ENCODE peak calls at places on chromosomes 2 and 18, in six cellular contexts. One of them, this sample, is unnamed.
A peak's percentile ranks its signal among the peaks of the same experiment; 100 is the strongest.

GRCh38 chr2:238287702-238288649 is at the start of gene PER2:
- DNase-seq in cardiac muscle cell: peak; percentile 78
- DNase-seq in AG04450: peak; percentile 53
- DNase-seq in sigmoid colon: peak; percentile 90
- DNase-seq in CD8-positive, alpha-beta memory T cell: no peak
- DNase-seq in AG10803: peak; percentile 92
- DNase-seq in this sample: peak; percentile 78

GRCh38 chr2:101107246-101107645 is 43.9 kb downstream of the TBC1D8 start:
- DNase-seq in cardiac muscle cell: no peak
- DNase-seq in AG04450: no peak
- DNase-seq in sigmoid colon: no peak
- DNase-seq in CD8-positive, alpha-beta memory T cell: no peak
- DNase-seq in AG10803: no peak
- DNase-seq in this sample: no peak

GRCh38 chr18:35424356-35424755 is 47.2 kb upstream of the ZNF396 start:
- DNase-seq in cardiac muscle cell: no peak
- DNase-seq in AG04450: no peak
- DNase-seq in sigmoid colon: no peak
- DNase-seq in CD8-positive, alpha-beta memory T cell: no peak
- DNase-seq in AG10803: no peak
- DNase-seq in this sample: no peak

GRCh38 chr2:26711457-26712155 is 19.1 kb downstream of the KCNK3 start:
- DNase-seq in cardiac muscle cell: no peak
- DNase-seq in AG04450: no peak
- DNase-seq in sigmoid colon: peak; percentile 93
- DNase-seq in CD8-positive, alpha-beta memory T cell: no peak
- DNase-seq in AG10803: no peak
- DNase-seq in this sample: no peak

GRCh38 chr2:6425037-6425436 is 440.7 kb downstream of the CMPK2 start:
- DNase-seq in cardiac muscle cell: no peak
- DNase-seq in AG04450: no peak
- DNase-seq in sigmoid colon: no peak
- DNase-seq in CD8-positive, alpha-beta memory T cell: no peak
- DNase-seq in AG10803: no peak
- DNase-seq in this sample: no peak

GRCh38 chr2:170147576-170147975 is 30.4 kb upstream of the MYO3B start:
- DNase-seq in cardiac muscle cell: no peak
- DNase-seq in AG04450: no peak
- DNase-seq in sigmoid colon: no peak
- DNase-seq in CD8-positive, alpha-beta memory T cell: no peak
- DNase-seq in AG10803: no peak
- DNase-seq in this sample: no peak

GRCh38 chr2:128552141-128552805 is 233.6 kb upstream of the HS6ST1 start:
- DNase-seq in cardiac muscle cell: no peak
- DNase-seq in AG04450: no peak
- DNase-seq in sigmoid colon: no peak
- DNase-seq in CD8-positive, alpha-beta memory T cell: no peak
- DNase-seq in AG10803: no peak
- DNase-seq in this sample: no peak

GRCh38 chr2:101190753-101191516 is 39.8 kb upstream of the TBC1D8 start:
- DNase-seq in cardiac muscle cell: peak; percentile 16
- DNase-seq in AG04450: no peak
- DNase-seq in sigmoid colon: no peak
- DNase-seq in CD8-positive, alpha-beta memory T cell: no peak
- DNase-seq in AG10803: no peak
- DNase-seq in this sample: no peak

GRCh38 chr2:191171708-191172355 is 21.0 kb upstream of the STAT4 start:
- DNase-seq in cardiac muscle cell: no peak
- DNase-seq in AG04450: peak; percentile 81
- DNase-seq in sigmoid colon: no peak
- DNase-seq in CD8-positive, alpha-beta memory T cell: no peak
- DNase-seq in AG10803: peak; percentile 99
- DNase-seq in this sample: peak; percentile 97

GRCh38 chr2:47221956-47222355 is 66.8 kb upstream of the STPG4 start:
- DNase-seq in cardiac muscle cell: no peak
- DNase-seq in AG04450: no peak
- DNase-seq in sigmoid colon: no peak
- DNase-seq in CD8-positive, alpha-beta memory T cell: no peak
- DNase-seq in AG10803: peak; percentile 70
- DNase-seq in this sample: no peak

GRCh38 chr18:7871560-7872456 is 304.7 kb downstream of the PTPRM start:
- DNase-seq in cardiac muscle cell: no peak
- DNase-seq in AG04450: no peak
- DNase-seq in sigmoid colon: no peak
- DNase-seq in CD8-positive, alpha-beta memory T cell: no peak
- DNase-seq in AG10803: peak; percentile 10
- DNase-seq in this sample: peak; percentile 81

GRCh38 chr2:237665713-237666143 is 38.3 kb downstream of the LRRFIP1 start:
- DNase-seq in cardiac muscle cell: no peak
- DNase-seq in AG04450: no peak
- DNase-seq in sigmoid colon: no peak
- DNase-seq in CD8-positive, alpha-beta memory T cell: no peak
- DNase-seq in AG10803: no peak
- DNase-seq in this sample: no peak

GRCh38 chr18:74083071-74083954 is 64.3 kb downstream of the FBXO15 start:
- DNase-seq in cardiac muscle cell: peak; percentile 41
- DNase-seq in AG04450: no peak
- DNase-seq in sigmoid colon: no peak
- DNase-seq in CD8-positive, alpha-beta memory T cell: no peak
- DNase-seq in AG10803: peak; percentile 8
- DNase-seq in this sample: no peak

GRCh38 chr18:43720036-43720435 is 442.7 kb upstream of the SYT4 start:
- DNase-seq in cardiac muscle cell: no peak
- DNase-seq in AG04450: no peak
- DNase-seq in sigmoid colon: no peak
- DNase-seq in CD8-positive, alpha-beta memory T cell: no peak
- DNase-seq in AG10803: peak; percentile 3
- DNase-seq in this sample: no peak

GRCh38 chr2:120236296-120236695 is 13.1 kb upstream of the TMEM185B start:
- DNase-seq in cardiac muscle cell: no peak
- DNase-seq in AG04450: no peak
- DNase-seq in sigmoid colon: no peak
- DNase-seq in CD8-positive, alpha-beta memory T cell: no peak
- DNase-seq in AG10803: no peak
- DNase-seq in this sample: no peak

GRCh38 chr2:85314884-85315242 is 12.9 kb downstream of the TGOLN2 start:
- DNase-seq in cardiac muscle cell: no peak
- DNase-seq in AG04450: no peak
- DNase-seq in sigmoid colon: peak; percentile 50
- DNase-seq in CD8-positive, alpha-beta memory T cell: no peak
- DNase-seq in AG10803: no peak
- DNase-seq in this sample: no peak

GRCh38 chr2:230714122-230714453 is 1.4 kb downstream of the CAB39 start:
- DNase-seq in cardiac muscle cell: peak; percentile 29
- DNase-seq in AG04450: no peak
- DNase-seq in sigmoid colon: no peak
- DNase-seq in CD8-positive, alpha-beta memory T cell: peak; percentile 8
- DNase-seq in AG10803: peak; percentile 70
- DNase-seq in this sample: peak; percentile 83

GRCh38 chr18:59697236-59697932 is at the start of gene CCBE1:
- DNase-seq in cardiac muscle cell: peak; percentile 77
- DNase-seq in AG04450: no peak
- DNase-seq in sigmoid colon: peak; percentile 85
- DNase-seq in CD8-positive, alpha-beta memory T cell: peak; percentile 6
- DNase-seq in AG10803: peak; percentile 70
- DNase-seq in this sample: peak; percentile 84

GRCh38 chr2:94879982-94880377 is 8.8 kb downstream of the TEKT4 start:
- DNase-seq in cardiac muscle cell: no peak
- DNase-seq in AG04450: no peak
- DNase-seq in sigmoid colon: no peak
- DNase-seq in CD8-positive, alpha-beta memory T cell: no peak
- DNase-seq in AG10803: no peak
- DNase-seq in this sample: no peak

GRCh38 chr2:231684314-231685223 is 23.8 kb upstream of the PTMA start:
- DNase-seq in cardiac muscle cell: no peak
- DNase-seq in AG04450: no peak
- DNase-seq in sigmoid colon: peak; percentile 52
- DNase-seq in CD8-positive, alpha-beta memory T cell: no peak
- DNase-seq in AG10803: no peak
- DNase-seq in this sample: no peak

DNA sequence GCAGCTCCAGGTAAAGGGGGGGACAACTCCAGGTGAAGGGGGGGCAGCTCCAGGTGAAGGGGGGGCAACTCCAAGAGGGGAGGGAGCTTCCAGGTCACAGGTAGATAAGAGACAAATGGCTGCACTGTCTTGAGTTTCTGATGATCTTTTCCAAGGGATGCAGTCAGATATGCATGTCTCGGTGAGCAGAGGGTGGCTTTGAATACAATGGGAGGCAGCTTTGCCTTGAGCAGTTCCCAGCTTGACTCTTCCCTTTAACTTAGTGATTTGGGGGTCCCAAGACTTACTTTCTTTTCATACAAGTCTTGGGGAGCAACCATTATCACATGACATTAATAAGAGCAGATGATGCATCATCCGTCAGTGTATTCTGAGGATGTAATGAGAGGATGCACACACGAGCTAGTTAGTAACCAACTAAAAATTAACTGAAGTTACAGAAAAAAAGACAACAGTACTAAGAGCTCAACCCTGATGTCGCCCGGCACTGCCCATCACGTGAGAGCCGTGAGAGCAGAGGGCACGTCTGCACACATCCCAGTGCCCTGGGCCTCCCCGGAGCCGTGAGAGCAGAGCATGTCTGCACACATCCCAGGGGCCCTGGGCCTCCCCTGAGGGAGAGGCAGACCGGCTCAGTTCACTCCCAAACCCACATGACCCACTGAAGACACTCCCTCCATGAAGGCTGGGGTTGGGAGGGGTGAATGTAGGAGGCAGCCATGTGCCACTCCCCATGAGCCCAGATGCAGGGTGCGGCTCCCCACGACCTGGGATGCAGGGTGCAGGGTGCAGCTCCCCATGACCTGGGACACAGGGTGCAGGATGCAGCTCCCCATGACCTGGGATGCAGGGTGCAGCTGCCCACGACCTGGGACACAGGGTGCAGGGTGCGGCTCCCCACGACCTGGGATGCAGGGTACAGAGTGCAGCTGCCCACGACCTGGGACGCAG is 39.4 kb downstream of the PXDN start:
- DNase-seq in cardiac muscle cell: no peak
- DNase-seq in AG04450: no peak
- DNase-seq in sigmoid colon: no peak
- DNase-seq in CD8-positive, alpha-beta memory T cell: no peak
- DNase-seq in AG10803: no peak
- DNase-seq in this sample: no peak
- H3K4me3 ChIP-seq in cardiac muscle cell: no peak overlapping the region
- H3K4me3 ChIP-seq in AG04450: no peak overlapping the region
- H3K4me3 ChIP-seq in sigmoid colon: no peak overlapping the region
- H3K4me3 ChIP-seq in CD8-positive, alpha-beta memory T cell: no peak overlapping the region
- H3K4me3 ChIP-seq in AG10803: no peak overlapping the region
- H3K4me3 ChIP-seq in this sample: no peak overlapping the region

GRCh38 chr2:30266051-30266621 is 34.8 kb downstream of the LBH start:
- DNase-seq in cardiac muscle cell: no peak
- DNase-seq in AG04450: no peak
- DNase-seq in sigmoid colon: no peak
- DNase-seq in CD8-positive, alpha-beta memory T cell: peak; percentile 49
- DNase-seq in AG10803: no peak
- DNase-seq in this sample: no peak
- H3K4me3 ChIP-seq in cardiac muscle cell: no peak overlapping the region
- H3K4me3 ChIP-seq in AG04450: no peak overlapping the region
- H3K4me3 ChIP-seq in sigmoid colon: no peak overlapping the region
- H3K4me3 ChIP-seq in CD8-positive, alpha-beta memory T cell: peak overlapping the region; percentile 47
- H3K4me3 ChIP-seq in AG10803: peak overlapping the region; percentile 4
- H3K4me3 ChIP-seq in this sample: no peak overlapping the region

GRCh38 chr2:97714950-97715652 is 1.7 kb downstream of the ZAP70 start:
- DNase-seq in cardiac muscle cell: no peak
- DNase-seq in AG04450: no peak
- DNase-seq in sigmoid colon: peak; percentile 52
- DNase-seq in CD8-positive, alpha-beta memory T cell: no peak
- DNase-seq in AG10803: no peak
- DNase-seq in this sample: no peak

GRCh38 chr2:97711394-97711711 is 2.0 kb upstream of the ZAP70 start:
- DNase-seq in cardiac muscle cell: no peak
- DNase-seq in AG04450: no peak
- DNase-seq in sigmoid colon: no peak
- DNase-seq in CD8-positive, alpha-beta memory T cell: no peak
- DNase-seq in AG10803: no peak
- DNase-seq in this sample: no peak

GRCh38 chr2:97714084-97714949 is 941 bp downstream of the ZAP70 start:
- DNase-seq in cardiac muscle cell: no peak
- DNase-seq in AG04450: no peak
- DNase-seq in sigmoid colon: peak; percentile 27
- DNase-seq in CD8-positive, alpha-beta memory T cell: no peak
- DNase-seq in AG10803: no peak
- DNase-seq in this sample: peak; percentile 15

GRCh38 chr2:97712693-97713295 is 582 bp upstream of the ZAP70 start:
- DNase-seq in cardiac muscle cell: no peak
- DNase-seq in AG04450: no peak
- DNase-seq in sigmoid colon: peak; percentile 56
- DNase-seq in CD8-positive, alpha-beta memory T cell: peak; percentile 41
- DNase-seq in AG10803: no peak
- DNase-seq in this sample: no peak

GRCh38 chr2:97713296-97714083 is at the start of gene ZAP70:
- DNase-seq in cardiac muscle cell: no peak
- DNase-seq in AG04450: no peak
- DNase-seq in sigmoid colon: peak; percentile 56
- DNase-seq in CD8-positive, alpha-beta memory T cell: peak; percentile 49
- DNase-seq in AG10803: no peak
- DNase-seq in this sample: no peak
- H3K4me3 ChIP-seq in cardiac muscle cell: no peak within 1 kb of the TSS
- H3K4me3 ChIP-seq in AG04450: no peak within 1 kb of the TSS
- H3K4me3 ChIP-seq in sigmoid colon: no peak within 1 kb of the TSS
- H3K4me3 ChIP-seq in CD8-positive, alpha-beta memory T cell: peak within 1 kb of the TSS; percentile 91
- H3K4me3 ChIP-seq in AG10803: no peak within 1 kb of the TSS
- H3K4me3 ChIP-seq in this sample: no peak within 1 kb of the TSS

GRCh38 chr18:25284861-25285574 is 66.9 kb downstream of the ZNF521 start:
- DNase-seq in cardiac muscle cell: peak; percentile 85
- DNase-seq in AG04450: no peak
- DNase-seq in sigmoid colon: no peak
- DNase-seq in CD8-positive, alpha-beta memory T cell: no peak
- DNase-seq in AG10803: peak; percentile 85
- DNase-seq in this sample: no peak

GRCh38 chr18:25287096-25287495 is 64.9 kb downstream of the ZNF521 start:
- DNase-seq in cardiac muscle cell: no peak
- DNase-seq in AG04450: no peak
- DNase-seq in sigmoid colon: no peak
- DNase-seq in CD8-positive, alpha-beta memory T cell: no peak
- DNase-seq in AG10803: no peak
- DNase-seq in this sample: no peak

GRCh38 chr18:25291150-25291549 is 60.8 kb downstream of the ZNF521 start:
- DNase-seq in cardiac muscle cell: no peak
- DNase-seq in AG04450: no peak
- DNase-seq in sigmoid colon: no peak
- DNase-seq in CD8-positive, alpha-beta memory T cell: no peak
- DNase-seq in AG10803: no peak
- DNase-seq in this sample: no peak

GRCh38 chr18:25288340-25288955 is 63.5 kb downstream of the ZNF521 start:
- DNase-seq in cardiac muscle cell: no peak
- DNase-seq in AG04450: no peak
- DNase-seq in sigmoid colon: no peak
- DNase-seq in CD8-positive, alpha-beta memory T cell: no peak
- DNase-seq in AG10803: no peak
- DNase-seq in this sample: no peak

GRCh38 chr18:25289040-25289631 is 62.8 kb downstream of the ZNF521 start:
- DNase-seq in cardiac muscle cell: no peak
- DNase-seq in AG04450: peak; percentile 69
- DNase-seq in sigmoid colon: no peak
- DNase-seq in CD8-positive, alpha-beta memory T cell: no peak
- DNase-seq in AG10803: peak; percentile 96
- DNase-seq in this sample: peak; percentile 84
- H3K4me3 ChIP-seq in cardiac muscle cell: no peak overlapping the region
- H3K4me3 ChIP-seq in AG04450: no peak overlapping the region
- H3K4me3 ChIP-seq in sigmoid colon: no peak overlapping the region
- H3K4me3 ChIP-seq in CD8-positive, alpha-beta memory T cell: no peak overlapping the region
- H3K4me3 ChIP-seq in AG10803: peak overlapping the region; percentile 30
- H3K4me3 ChIP-seq in this sample: peak overlapping the region; percentile 49

GRCh38 chr2:37226863-37227262 is 4.5 kb downstream of the CEBPZ start:
- DNase-seq in cardiac muscle cell: no peak
- DNase-seq in AG04450: no peak
- DNase-seq in sigmoid colon: no peak
- DNase-seq in CD8-positive, alpha-beta memory T cell: no peak
- DNase-seq in AG10803: no peak
- DNase-seq in this sample: no peak
- H3K4me3 ChIP-seq in cardiac muscle cell: no peak overlapping the region
- H3K4me3 ChIP-seq in AG04450: no peak overlapping the region
- H3K4me3 ChIP-seq in sigmoid colon: no peak overlapping the region
- H3K4me3 ChIP-seq in CD8-positive, alpha-beta memory T cell: no peak overlapping the region
- H3K4me3 ChIP-seq in AG10803: no peak overlapping the region
- H3K4me3 ChIP-seq in this sample: no peak overlapping the region

This sample was measured in PC-3.